ENCODE peak calls at places on chromosomes 4 and X, in seven cellular contexts. H is CD8-positive, alpha-beta T cell; Y is aorta; W is PC-3; S is gastrocnemius medialis; B is A549; L is esophagus muscularis mucosa. N is an unnamed sample.

GRCh38 chrX:100636321-100636991 is at the start of gene TSPAN6:
- DNase-seq in H (peak; percentile 70), Y (peak; percentile 90), W (peak; percentile 91), S (peak; percentile 60), B (peak; percentile 87), L (peak; percentile 92), N (peak; percentile 90)

GRCh38 chr4:39706829-39707511 is 9.0 kb downstream of the UBE2K start:
- DNase-seq in H (no peak), Y (peak; percentile 68), W (no peak), S (no peak), B (no peak), L (no peak), N (no peak)

GRCh38 chr4:105550641-105551040 is 1.8 kb upstream of the ARHGEF38 start:
- DNase-seq in H (no peak), Y (no peak), W (peak; percentile 78), S (no peak), B (no peak), L (no peak), N (no peak)

GRCh38 chrX:153638436-153639176 is 8.4 kb upstream of the DUSP9 start:
- DNase-seq in H (no peak), Y (no peak), W (no peak), S (no peak), B (no peak), L (no peak), N (no peak)

GRCh38 chr4:97262769-97263168 is 880.5 kb downstream of the STPG2 start:
- DNase-seq in H (no peak), Y (no peak), W (no peak), S (no peak), B (no peak), L (no peak), N (no peak)

GRCh38 chrX:135463937-135464336 is 42.2 kb downstream of the SMIM10L2A start:
- DNase-seq in H (no peak), Y (no peak), W (peak; percentile 24), S (no peak), B (no peak), L (no peak), N (no peak)

GRCh38 chrX:17065100-17065499 is 118.6 kb downstream of the REPS2 start:
- DNase-seq in H (no peak), Y (no peak), W (no peak), S (no peak), B (no peak), L (no peak), N (no peak)

GRCh38 chr4:84672177-84672576 is 89.2 kb downstream of the CDS1 start:
- DNase-seq in H (no peak), Y (no peak), W (no peak), S (no peak), B (no peak), L (no peak), N (no peak)

GRCh38 chr4:159175165-159175988 is 72.5 kb downstream of the RAPGEF2 start:
- DNase-seq in H (peak; percentile 59), Y (no peak), W (peak; percentile 89), S (peak; percentile 50), B (peak; percentile 36), L (no peak), N (peak; percentile 46)

GRCh38 chr4:77819409-77819835 is 254 bp upstream of the CNOT6L start:
- DNase-seq in H (no peak), Y (peak; percentile 92), W (no peak), S (no peak), B (no peak), L (no peak), N (no peak)

GRCh38 chrX:2401590-2402360 is 99.0 kb downstream of the DHRSX start:
- DNase-seq in H (no peak), Y (no peak), W (no peak), S (peak; percentile 93), B (no peak), L (no peak), N (peak; percentile 61)

GRCh38 chr4:53816561-53816960 is 225.3 kb upstream of the LNX1 start:
- DNase-seq in H (no peak), Y (no peak), W (no peak), S (no peak), B (no peak), L (no peak), N (no peak)

GRCh38 chr4:154622598-154622997 is 10.1 kb upstream of the FGG start:
- DNase-seq in H (peak; percentile 8), Y (no peak), W (peak; percentile 76), S (no peak), B (peak; percentile 42), L (no peak), N (no peak)

GRCh38 chr4:53899544-53900274 is 164.7 kb downstream of the CHIC2 start:
- DNase-seq in H (no peak), Y (no peak), W (no peak), S (no peak), B (no peak), L (peak; percentile 89), N (peak; percentile 52)

GRCh38 chr4:121789960-121790829 is 10.9 kb upstream of the EXOSC9 start:
- DNase-seq in H (no peak), Y (no peak), W (peak; percentile 80), S (no peak), B (no peak), L (no peak), N (no peak)

GRCh38 chrX:50881028-50881427 is 29.5 kb upstream of the BMP15 start:
- DNase-seq in H (no peak), Y (no peak), W (peak; percentile 18), S (no peak), B (no peak), L (no peak), N (no peak)

GRCh38 chrX:129932792-129933321 is 26.9 kb downstream of the UTP14A start:
- DNase-seq in H (no peak), Y (peak; percentile 76), W (peak; percentile 7), S (peak; percentile 12), B (peak; percentile 38), L (no peak), N (peak; percentile 49)

GRCh38 chr4:10456270-10457254 is 664 bp downstream of the ZNF518B start:
- DNase-seq in H (peak; percentile 55), Y (peak; percentile 83), W (peak; percentile 37), S (peak; percentile 20), B (peak; percentile 11), L (no peak), N (peak; percentile 70)

GRCh38 chr4:54687887-54688841 is 30.4 kb downstream of the KIT start:
- DNase-seq in H (no peak), Y (no peak), W (no peak), S (no peak), B (no peak), L (no peak), N (no peak)

GRCh38 chr4:60450054-60450453 is 750.1 kb upstream of the ADGRL3 start:
- DNase-seq in H (no peak), Y (no peak), W (no peak), S (no peak), B (no peak), L (no peak), N (no peak)

GRCh38 chr4:186792994-186793393 is 69.3 kb upstream of the FAT1 start:
- DNase-seq in H (no peak), Y (no peak), W (no peak), S (no peak), B (no peak), L (no peak), N (no peak)

GRCh38 chr4:1356181-1356998 is 9.4 kb downstream of the UVSSA start:
- DNase-seq in H (peak; percentile 48), Y (peak; percentile 87), W (peak; percentile 38), S (peak; percentile 38), B (peak; percentile 61), L (no peak), N (peak; percentile 70)

GRCh38 chr4:169791527-169792156 is 33.9 kb upstream of the HPF1 start:
- DNase-seq in H (peak; percentile 14), Y (peak; percentile 79), W (peak; percentile 71), S (no peak), B (peak; percentile 37), L (no peak), N (peak; percentile 53)
- H3K4me3 ChIP-seq in H (no peak overlapping the region), Y (no peak overlapping the region), W (peak overlapping the region; percentile 58), S (peak overlapping the region; percentile 33), B (peak overlapping the region; percentile 41), L (peak overlapping the region; percentile 30), N (peak overlapping the region; percentile 29)

DNA sequence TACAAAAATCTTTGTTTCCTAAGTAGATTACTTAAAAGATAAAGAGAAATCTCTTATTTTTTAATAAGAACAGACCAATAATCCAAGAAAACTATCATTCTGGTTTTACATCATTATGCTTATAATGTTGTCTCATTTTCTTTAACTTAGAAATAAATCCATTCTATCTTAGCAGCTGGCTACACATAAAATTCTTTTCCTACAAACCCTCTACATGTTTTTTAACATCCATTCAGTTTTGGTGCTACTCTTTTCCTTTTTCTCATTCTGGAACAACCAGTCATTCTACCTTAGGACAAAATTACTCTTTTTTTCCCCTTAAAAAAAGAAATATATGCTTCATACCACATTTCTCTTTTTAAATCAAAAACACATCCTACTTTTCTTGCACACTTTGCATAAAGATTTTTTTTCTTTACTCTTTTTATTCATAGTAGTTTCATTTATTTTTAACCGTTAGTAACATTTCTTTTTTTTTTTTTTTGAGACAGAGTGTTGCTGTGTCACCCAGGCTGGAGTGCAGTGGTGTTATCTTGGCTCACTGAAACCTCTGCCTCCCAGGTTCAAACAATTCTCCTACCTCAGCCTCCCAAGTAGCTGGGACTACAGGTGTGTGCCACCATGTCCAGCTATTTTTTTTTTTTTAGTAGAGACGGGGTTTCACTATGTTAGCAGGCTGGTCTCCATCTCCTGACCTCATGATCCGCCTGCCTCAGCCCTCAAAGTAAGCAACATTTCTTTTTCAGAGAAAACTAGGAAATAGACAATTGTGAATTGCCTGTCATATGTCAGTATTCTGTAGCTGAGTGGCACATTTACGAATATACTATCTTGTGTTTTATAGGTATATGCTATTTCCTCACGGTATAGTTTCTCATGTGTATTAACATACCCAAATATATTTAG is 562.8 kb downstream of the ADGRL3 start:
- DNase-seq in H (no peak), Y (no peak), W (no peak), S (no peak), B (no peak), L (no peak), N (no peak)
- H3K9me3 ChIP-seq in H (no peaks in the 10 kb centered on the region), Y (no peaks in the 10 kb centered on the region), W (no peaks in the 10 kb centered on the region), S (no peaks in the 10 kb centered on the region), B (no peaks in the 10 kb centered on the region), L (no peaks in the 10 kb centered on the region), N (no peaks in the 10 kb centered on the region)

GRCh38 chr4:20440170-20440569 is 188.5 kb downstream of the SLIT2 start:
- DNase-seq in H (no peak), Y (no peak), W (no peak), S (no peak), B (no peak), L (no peak), N (no peak)
- H3K4me1 ChIP-seq in H (no peaks in the 10 kb centered on the region), Y (no peaks in the 10 kb centered on the region), W (peaks cover 4% of the 10 kb centered on the region), S (no peaks in the 10 kb centered on the region), B (no peaks in the 10 kb centered on the region), L (peaks cover 44% of the 10 kb centered on the region), N (no peaks in the 10 kb centered on the region)

DNA sequence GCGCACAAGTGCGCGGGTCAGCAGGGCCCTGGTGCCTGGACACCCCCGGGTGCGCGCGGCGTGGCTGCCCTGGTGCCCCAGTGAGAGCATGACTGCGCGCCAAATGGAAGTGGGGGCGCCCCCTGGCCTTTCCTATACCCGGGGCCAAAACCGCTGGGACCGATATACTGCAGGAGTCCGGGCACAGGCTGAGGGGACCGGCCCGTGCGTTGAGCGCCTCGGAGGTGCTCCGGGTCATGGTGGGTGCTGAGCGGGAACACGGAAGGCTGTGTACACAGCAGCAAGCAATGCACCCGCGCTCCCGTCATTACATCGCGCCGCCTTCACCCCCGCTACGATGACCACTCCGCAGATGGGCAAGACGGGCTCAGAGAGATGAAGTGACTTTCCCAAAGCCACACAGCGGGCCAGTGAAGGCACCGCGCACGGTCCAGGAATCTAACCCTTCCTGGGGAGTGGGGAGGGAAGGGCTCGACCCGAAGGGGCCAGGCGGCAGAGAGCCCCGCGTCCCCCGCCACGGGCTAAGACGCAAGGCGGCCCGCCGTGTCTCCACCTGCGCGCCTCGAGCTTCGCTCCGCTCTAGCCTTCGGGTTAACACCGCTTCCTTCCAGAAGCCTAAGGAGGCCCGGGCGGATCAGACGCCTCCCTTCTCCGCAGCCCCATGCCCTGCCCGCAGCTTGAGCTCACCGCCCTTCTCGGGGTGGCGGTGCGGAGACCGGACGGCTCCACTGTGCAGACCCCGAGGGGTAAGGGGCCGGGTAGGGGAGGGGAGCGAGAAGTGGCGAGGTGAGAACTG is 11.3 kb downstream of the HMX1 start:
- DNase-seq in H (no peak), Y (no peak), W (no peak), S (no peak), B (no peak), L (no peak), N (no peak)
- H3K4me3 ChIP-seq in H (no peak overlapping the region), Y (no peak overlapping the region), W (no peak overlapping the region), S (no peak overlapping the region), B (no peak overlapping the region), L (no peak overlapping the region), N (no peak overlapping the region)

N was measured in right cardiac atrium.